ENCODE peak calls at places on chromosomes 11 and 22, in five cellular contexts. J is upper lobe of left lung, B is spleen, X is transverse colon, F is HCT116. R is an unnamed sample.

GRCh38 chr22:24500251-24500820 is 5.2 kb downstream of the UPB1 start:
- DNase-seq in J (peak), B (peak), X (no peak), F (no peak), R (no peak)

GRCh38 chr11:114191893-114192292 is 104.3 kb upstream of the NNMT start:
- DNase-seq in J (no peak), B (no peak), X (no peak), F (no peak), R (no peak)

GRCh38 chr11:47991266-47991830 is 11.0 kb downstream of the PTPRJ start:
- DNase-seq in J (no peak), B (no peak), X (peak), F (no peak), R (peak)

GRCh38 chr11:62104001-62104400 is 19.8 kb upstream of the INCENP start:
- DNase-seq in J (no peak), B (no peak), X (no peak), F (no peak), R (no peak)

GRCh38 chr11:45102810-45103621 is 43.4 kb upstream of the PRDM11 start:
- DNase-seq in J (peak), B (peak), X (peak), F (peak), R (peak)

GRCh38 chr11:30046211-30046945 is 29.5 kb upstream of the KCNA4 start:
- DNase-seq in J (no peak), B (no peak), X (no peak), F (no peak), R (no peak)

GRCh38 chr11:134044514-134045284 is 24.2 kb upstream of the JAM3 start:
- DNase-seq in J (no peak), B (peak), X (no peak), F (no peak), R (no peak)

GRCh38 chr22:44024288-44024908 is at the start of gene PARVB:
- DNase-seq in J (peak), B (peak), X (peak), F (no peak), R (no peak)

GRCh38 chr22:39994046-39994565 is 648 bp upstream of the FAM83F start:
- DNase-seq in J (no peak), B (no peak), X (no peak), F (no peak), R (no peak)

GRCh38 chr22:24303007-24303406 is 32.4 kb downstream of the SPECC1L start:
- DNase-seq in J (no peak), B (no peak), X (no peak), F (no peak), R (no peak)

GRCh38 chr11:44634401-44635281 is 69.2 kb downstream of the CD82 start:
- DNase-seq in J (no peak), B (peak), X (peak), F (peak), R (peak)

GRCh38 chr11:130156108-130157022 is 3.2 kb upstream of the ST14 start:
- DNase-seq in J (no peak), B (no peak), X (peak), F (no peak), R (no peak)

GRCh38 chr22:19837915-19838314 is 16.8 kb downstream of the GNB1L start:
- DNase-seq in J (no peak), B (no peak), X (no peak), F (no peak), R (no peak)

GRCh38 chr22:50315289-50316113 is 8.1 kb upstream of the PLXNB2 start:
- DNase-seq in J (peak), B (no peak), X (no peak), F (no peak), R (no peak)

GRCh38 chr11:93984205-93984586 is 37.0 kb upstream of the HEPHL1 start:
- DNase-seq in J (no peak), B (no peak), X (no peak), F (no peak), R (no peak)

GRCh38 chr11:68684385-68685356 is at the start of gene GAL:
- DNase-seq in J (peak), B (no peak), X (no peak), F (no peak), R (no peak)

GRCh38 chr22:50569896-50570535 is 7.3 kb upstream of the SYCE3 start:
- DNase-seq in J (no peak), B (no peak), X (no peak), F (no peak), R (no peak)

DNA sequence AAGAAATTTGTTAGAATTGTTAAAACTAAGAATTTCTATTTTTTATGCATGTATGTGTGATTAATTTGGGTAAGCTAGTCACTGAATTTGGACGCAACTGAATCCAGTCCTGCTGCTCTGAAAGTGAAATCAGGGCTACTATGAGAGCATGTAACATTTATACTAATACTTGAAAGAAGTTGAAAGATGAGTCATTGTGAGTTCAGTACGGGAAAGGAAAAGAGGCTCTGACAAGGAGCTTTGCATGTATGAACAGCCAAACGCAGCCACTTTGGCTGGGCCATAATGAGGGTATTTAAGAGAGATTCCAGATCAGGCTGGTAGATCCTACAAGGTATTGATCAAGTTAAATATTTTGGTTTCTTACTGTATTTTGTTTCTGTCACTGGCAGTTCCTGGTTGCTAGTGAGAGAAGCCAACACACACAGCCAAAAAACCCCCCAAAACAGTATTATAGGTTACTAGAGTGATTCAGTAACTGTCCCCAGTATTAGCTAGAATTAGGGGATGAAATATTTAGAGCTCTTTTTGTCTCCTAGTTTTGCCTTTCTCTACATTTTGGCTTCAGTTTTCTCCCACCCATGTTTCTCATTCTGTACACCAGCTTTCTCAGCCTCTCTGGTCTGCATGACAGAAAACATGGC is 14.1 kb downstream of the AASDHPPT start:
- DNase-seq in J (no peak), B (no peak), X (no peak), F (no peak), R (no peak)
- TF ChIP-seq POLR2AphosphoS5 in J (no peak), B (no peak), X (no peak), F (no peak), R (no peak)

GRCh38 chr22:38174626-38175025 is 7.0 kb downstream of the PLA2G6 start:
- DNase-seq in J (no peak), B (no peak), X (no peak), F (no peak), R (no peak)

GRCh38 chr22:38170469-38170868 is 11.2 kb downstream of the PLA2G6 start:
- DNase-seq in J (no peak), B (no peak), X (no peak), F (no peak), R (no peak)

GRCh38 chr22:38173156-38173906 is 8.3 kb downstream of the PLA2G6 start:
- DNase-seq in J (no peak), B (no peak), X (no peak), F (no peak), R (no peak)

GRCh38 chr22:38172016-38172431 is 9.6 kb downstream of the PLA2G6 start:
- DNase-seq in J (no peak), B (no peak), X (no peak), F (no peak), R (no peak)

DNA sequence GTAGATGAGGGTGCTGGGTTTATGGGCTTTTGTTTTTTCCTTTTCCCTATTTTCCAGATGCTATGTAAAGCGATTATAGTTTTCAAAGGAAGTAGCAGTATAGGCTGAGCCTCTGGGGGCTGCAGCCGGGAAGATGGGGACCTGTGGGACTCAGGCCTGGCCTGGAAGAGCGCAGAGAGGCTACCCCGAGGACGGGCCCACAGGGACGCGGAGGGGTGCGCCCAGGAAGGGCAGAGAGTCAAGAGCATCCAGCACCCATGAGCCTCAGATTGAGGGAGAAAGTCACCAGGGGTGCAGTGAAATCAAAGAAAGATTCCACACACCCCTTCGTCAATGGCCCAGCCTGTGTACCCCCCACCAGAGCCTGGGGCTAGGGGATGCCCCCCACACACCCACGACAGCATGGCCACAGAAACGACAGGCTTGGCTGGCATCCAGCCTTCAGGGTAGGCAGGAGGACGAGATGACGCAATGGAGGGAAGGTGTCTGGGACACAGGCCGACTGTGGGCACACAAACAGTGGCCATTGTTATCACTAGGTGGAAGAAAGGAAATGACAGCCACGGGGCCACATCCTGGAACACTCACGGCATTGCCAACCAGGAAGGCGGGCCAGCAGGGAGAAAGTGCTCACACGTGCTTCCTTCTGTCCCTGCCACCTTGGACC is 9.0 kb downstream of the PLA2G6 start:
- DNase-seq in J (peak), B (peak), X (peak), F (no peak), R (peak)
- TF ChIP-seq POLR2AphosphoS5 in J (peak), B (peak), X (peak), F (no peak), R (peak)

GRCh38 chr22:28568099-28568498 is 111.5 kb downstream of the TTC28 start:
- DNase-seq in J (no peak), B (no peak), X (no peak), F (no peak), R (no peak)
- TF ChIP-seq POLR2AphosphoS5 in J (no peak), B (no peak), X (no peak), F (no peak), R (no peak)

GRCh38 chr11:33703234-33703633 is 2.6 kb upstream of the C11orf91 start:
- DNase-seq in J (no peak), B (no peak), X (no peak), F (no peak), R (no peak)

GRCh38 chr11:33706546-33706945 is 5.9 kb upstream of the C11orf91 start:
- DNase-seq in J (no peak), B (no peak), X (no peak), F (no peak), R (no peak)

GRCh38 chr11:33703771-33704170 is 3.1 kb upstream of the C11orf91 start:
- DNase-seq in J (no peak), B (no peak), X (no peak), F (no peak), R (peak)

GRCh38 chr11:33706961-33707360 is 6.3 kb upstream of the C11orf91 start:
- DNase-seq in J (no peak), B (no peak), X (no peak), F (no peak), R (no peak)

GRCh38 chr11:33704240-33705002 is 3.8 kb upstream of the C11orf91 start:
- DNase-seq in J (no peak), B (no peak), X (no peak), F (no peak), R (no peak)
- TF ChIP-seq POLR2AphosphoS5 in J (peak), B (no peak), X (no peak), F (no peak), R (no peak)

DNA sequence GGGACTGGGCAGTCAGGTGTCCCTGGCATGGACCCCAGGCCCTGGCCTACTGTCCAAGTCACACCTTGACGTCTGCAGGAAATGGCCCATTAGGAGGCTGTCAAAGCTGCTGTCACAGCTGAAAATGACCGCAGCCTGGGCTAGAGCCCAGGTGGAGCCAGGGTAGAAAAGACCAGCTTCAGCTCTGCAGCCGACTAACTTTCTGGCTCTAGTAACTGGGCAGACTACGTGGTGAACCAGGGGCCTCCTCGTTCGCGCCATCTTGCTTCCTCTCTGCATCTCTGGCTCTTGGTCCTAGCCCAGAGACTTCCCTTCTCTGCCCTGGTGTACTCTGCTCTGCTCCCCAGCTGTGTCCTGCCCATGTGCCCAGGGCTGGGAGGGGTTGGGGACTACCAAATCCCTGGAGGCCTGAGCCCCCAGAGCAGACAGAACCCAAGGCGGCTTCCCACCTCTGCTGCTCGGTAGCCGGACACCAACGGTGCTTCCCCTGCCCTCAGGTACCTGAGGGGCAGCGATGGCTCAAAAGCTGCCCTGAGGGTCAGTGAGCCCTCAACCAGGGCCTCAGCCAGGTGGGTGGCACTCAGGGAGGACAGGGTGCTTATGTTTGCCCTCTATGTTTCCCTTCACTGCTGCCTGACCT is 19.7 kb downstream of the SART1 start:
- DNase-seq in J (peak), B (no peak), X (no peak), F (no peak), R (no peak)
- TF ChIP-seq POLR2AphosphoS5 in J (no peak), B (no peak), X (no peak), F (no peak), R (no peak)

DNA sequence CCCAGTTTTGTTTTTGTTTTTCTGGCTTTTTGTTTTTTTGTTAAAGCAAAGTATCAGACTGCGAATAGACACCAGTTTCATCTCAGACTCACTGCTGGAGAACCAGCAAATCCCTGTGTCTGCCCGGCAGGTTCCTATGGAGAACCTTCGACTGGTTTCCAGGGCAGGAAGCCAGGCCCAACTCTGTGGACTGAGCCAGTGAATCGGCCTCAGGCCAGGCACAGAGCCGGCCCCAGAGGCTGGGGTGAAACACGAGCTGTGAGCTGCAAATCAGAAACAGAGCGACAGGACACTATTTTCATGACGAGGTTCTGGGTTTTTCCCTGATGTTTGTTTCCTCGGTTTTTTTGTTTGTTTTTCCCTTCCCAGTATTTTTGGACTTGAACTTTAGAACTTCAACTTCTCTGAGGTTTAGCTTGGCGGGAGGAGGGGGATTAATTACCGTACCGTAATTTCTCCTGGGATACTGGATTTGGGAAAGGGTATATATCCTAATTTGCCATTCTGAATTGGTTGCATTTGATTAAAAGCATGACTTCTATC is 15.9 kb upstream of the B4GALNT4 start:
- DNase-seq in J (peak), B (peak), X (peak), F (no peak), R (peak)
- TF ChIP-seq POLR2AphosphoS5 in J (peak), B (peak), X (peak), F (no peak), R (peak)

GRCh38 chr11:127587511-127587910 is 586.9 kb upstream of the KIRREL3 start:
- DNase-seq in J (no peak), B (no peak), X (no peak), F (no peak), R (no peak)
- TF ChIP-seq POLR2AphosphoS5 in J (no peak), B (no peak), X (no peak), F (no peak), R (no peak)

GRCh38 chr11:64381350-64381749 is 22.4 kb downstream of the RPS6KA4 start:
- DNase-seq in J (no peak), B (no peak), X (no peak), F (no peak), R (no peak)

GRCh38 chr11:64379160-64379559 is 20.2 kb downstream of the RPS6KA4 start:
- DNase-seq in J (no peak), B (no peak), X (no peak), F (no peak), R (no peak)

GRCh38 chr11:64379817-64380709 is 21.1 kb downstream of the RPS6KA4 start:
- DNase-seq in J (no peak), B (no peak), X (no peak), F (no peak), R (no peak)

GRCh38 chr11:64376071-64376470 is 17.1 kb downstream of the RPS6KA4 start:
- DNase-seq in J (no peak), B (no peak), X (no peak), F (no peak), R (no peak)

GRCh38 chr11:64378335-64378884 is 19.4 kb downstream of the RPS6KA4 start:
- DNase-seq in J (no peak), B (no peak), X (no peak), F (no peak), R (no peak)
- TF ChIP-seq POLR2AphosphoS5 in J (no peak), B (no peak), X (no peak), F (no peak), R (no peak)

R was measured in stomach.